ENCODE peak calls at places on chromosomes 5 and 9, in six cellular contexts. X is fibroblast of lung; Z is stomach; N is esophagus squamous epithelium; M is CD4-positive, alpha-beta T cell; D is CD8-positive, alpha-beta T cell. I is an unnamed sample. For H3K27me3, the result is how much of the 10 kb centered on the place peaks cover.

GRCh38 chr9:80285325-80285724 is 713.6 kb downstream of the TLE4 start:
- DNase-seq in X (peak), Z (no peak), N (no peak), M (no peak), D (no peak), I (no peak)

GRCh38 chr5:158155811-158156495 is 297.0 kb upstream of the CLINT1 start:
- DNase-seq in X (no peak), Z (no peak), N (no peak), M (no peak), D (no peak), I (no peak)

GRCh38 chr5:139634541-139634940 is 13.6 kb upstream of the CXXC5 start:
- DNase-seq in X (no peak), Z (no peak), N (no peak), M (no peak), D (no peak), I (no peak)

GRCh38 chr5:158922816-158923215 is 176.9 kb downstream of the EBF1 start:
- DNase-seq in X (no peak), Z (no peak), N (no peak), M (no peak), D (no peak), I (no peak)

GRCh38 chr9:137077758-137078693 is 709 bp downstream of the UAP1L1 start:
- DNase-seq in X (no peak), Z (no peak), N (no peak), M (no peak), D (peak), I (no peak)

GRCh38 chr9:136661641-136662325 is 933 bp upstream of the EGFL7 start:
- DNase-seq in X (no peak), Z (no peak), N (no peak), M (no peak), D (no peak), I (no peak)

GRCh38 chr9:33161011-33161588 is 6.0 kb downstream of the B4GALT1 start:
- DNase-seq in X (peak), Z (peak), N (no peak), M (no peak), D (peak), I (no peak)

GRCh38 chr5:151912360-151912759 is 12.3 kb downstream of the GLRA1 start:
- DNase-seq in X (no peak), Z (no peak), N (no peak), M (no peak), D (no peak), I (no peak)

GRCh38 chr5:149887622-149888183 is 56.9 kb downstream of the PDE6A start:
- DNase-seq in X (peak), Z (no peak), N (no peak), M (no peak), D (no peak), I (no peak)

GRCh38 chr5:101045689-101046088 is 142.6 kb upstream of the ST8SIA4 start:
- DNase-seq in X (peak), Z (no peak), N (no peak), M (no peak), D (no peak), I (no peak)

GRCh38 chr5:147451125-147451524 is 58.7 kb downstream of the DPYSL3 start:
- DNase-seq in X (no peak), Z (no peak), N (no peak), M (no peak), D (no peak), I (no peak)

GRCh38 chr5:177523711-177524538 is 7.2 kb upstream of the DDX41 start:
- DNase-seq in X (no peak), Z (no peak), N (no peak), M (no peak), D (no peak), I (no peak)

GRCh38 chr9:127035423-127035822 is 87.0 kb downstream of the ANGPTL2 start:
- DNase-seq in X (peak), Z (no peak), N (no peak), M (no peak), D (no peak), I (peak)

GRCh38 chr5:158155087-158155486 is 296.1 kb upstream of the CLINT1 start:
- DNase-seq in X (no peak), Z (no peak), N (no peak), M (no peak), D (no peak), I (no peak)

GRCh38 chr9:101443358-101443757 is 7.8 kb upstream of the ALDOB start:
- DNase-seq in X (no peak), Z (peak), N (no peak), M (no peak), D (no peak), I (no peak)

GRCh38 chr9:121445986-121446385 is 53.7 kb downstream of the GGTA1 start:
- DNase-seq in X (no peak), Z (no peak), N (no peak), M (no peak), D (no peak), I (no peak)
- H3K27me3 ChIP-seq in X (under half), Z (under half), N (under half), M (under half), D (under half), I (under half)

GRCh38 chr9:97930972-97931371 is 7.0 kb downstream of the HEMGN start:
- DNase-seq in X (no peak), Z (no peak), N (no peak), M (no peak), D (no peak), I (no peak)
- H3K27me3 ChIP-seq in X (under half), Z (half or more), N (under half), M (under half), D (under half), I (under half)

DNA sequence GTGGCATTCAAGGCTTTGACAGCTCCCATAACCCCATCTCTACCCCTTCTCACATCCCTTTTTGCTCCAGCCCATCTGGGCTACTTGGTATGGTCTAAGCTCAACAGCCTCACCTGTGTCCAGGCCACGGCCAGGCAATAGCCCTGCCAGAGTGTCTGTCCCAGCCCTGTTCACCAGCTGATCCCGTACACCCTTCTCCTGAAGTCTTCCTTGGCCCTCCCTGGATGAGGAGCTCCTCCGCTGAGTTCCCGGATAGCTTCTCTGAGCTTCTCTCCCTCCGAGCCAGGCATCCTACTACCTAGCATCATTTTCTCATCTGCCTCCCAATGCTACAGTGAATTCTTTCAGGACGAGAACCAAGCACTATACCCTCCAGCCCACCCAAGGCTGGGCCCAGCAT is 208.2 kb downstream of the DAB2IP start:
- DNase-seq in X (no peak), Z (no peak), N (no peak), M (no peak), D (no peak), I (no peak)
- H3K27me3 ChIP-seq in X (under half), Z (under half), N (under half), M (under half), D (under half), I (under half)

GRCh38 chr5:483011-483410 is 40.0 kb downstream of the EXOC3 start:
- DNase-seq in X (no peak), Z (no peak), N (no peak), M (no peak), D (no peak), I (no peak)

GRCh38 chr5:482506-482905 is 39.5 kb downstream of the EXOC3 start:
- DNase-seq in X (no peak), Z (no peak), N (no peak), M (no peak), D (no peak), I (no peak)

GRCh38 chr5:483434-484184 is 40.6 kb downstream of the EXOC3 start:
- DNase-seq in X (no peak), Z (no peak), N (no peak), M (no peak), D (no peak), I (no peak)

GRCh38 chr5:481347-481746 is 38.4 kb downstream of the EXOC3 start:
- DNase-seq in X (no peak), Z (no peak), N (no peak), M (no peak), D (no peak), I (no peak)

GRCh38 chr5:482021-482420 is 39.0 kb downstream of the EXOC3 start:
- DNase-seq in X (no peak), Z (no peak), N (no peak), M (no peak), D (no peak), I (no peak)
- H3K27me3 ChIP-seq in X (under half), Z (half or more), N (under half), M (under half), D (under half), I (half or more)

DNA sequence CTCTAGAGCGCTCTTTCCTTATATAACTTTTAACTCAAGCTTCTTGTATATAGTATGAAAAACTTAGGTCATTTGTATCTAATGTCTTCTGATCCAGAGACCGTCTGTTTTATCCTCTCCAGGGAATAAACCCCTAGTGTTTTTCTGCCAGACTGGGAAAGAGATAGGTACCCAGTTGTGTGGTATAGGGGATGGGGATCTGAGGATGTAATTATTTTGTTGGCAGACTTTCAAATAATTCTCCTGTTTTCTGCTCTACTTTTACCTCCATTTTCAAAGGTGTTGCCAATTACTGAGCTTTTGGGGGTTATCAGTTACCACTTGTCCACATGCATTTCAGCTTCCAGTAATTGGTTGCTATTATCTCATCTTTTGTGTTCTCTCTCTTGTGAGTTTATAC is 17.9 kb downstream of the CCDC171 start:
- DNase-seq in X (no peak), Z (no peak), N (no peak), M (no peak), D (no peak), I (no peak)
- H3K27me3 ChIP-seq in X (under half), Z (under half), N (under half), M (under half), D (under half), I (under half)

DNA sequence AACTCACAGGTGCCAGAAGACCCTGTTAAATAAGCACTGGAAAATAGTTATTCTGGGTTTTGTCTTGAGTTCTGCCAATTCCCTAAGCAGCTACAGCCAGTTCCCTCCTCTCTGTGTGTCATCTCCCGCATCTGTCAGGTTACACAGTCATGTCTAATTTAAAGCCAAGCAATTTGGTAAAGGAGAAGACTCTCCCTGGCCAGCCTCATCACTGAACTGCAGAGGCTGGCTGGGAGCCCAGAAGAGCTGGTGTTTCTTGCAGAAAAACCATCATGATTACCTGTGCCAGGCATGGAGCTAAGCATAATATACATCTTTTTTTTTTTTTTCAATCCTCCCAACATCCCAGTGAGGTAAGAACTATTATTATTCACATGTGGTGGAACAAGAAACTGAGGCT is 141.3 kb upstream of the ZNF366 start:
- DNase-seq in X (no peak), Z (no peak), N (no peak), M (no peak), D (no peak), I (no peak)
- H3K27me3 ChIP-seq in X (under half), Z (under half), N (under half), M (under half), D (under half), I (under half)

GRCh38 chr5:36438765-36439501 is 137.2 kb upstream of the RANBP3L start:
- DNase-seq in X (peak), Z (no peak), N (no peak), M (no peak), D (no peak), I (no peak)

GRCh38 chr5:36441215-36441614 is 139.5 kb upstream of the RANBP3L start:
- DNase-seq in X (no peak), Z (no peak), N (no peak), M (no peak), D (no peak), I (no peak)

GRCh38 chr5:36436306-36436705 is 134.6 kb upstream of the RANBP3L start:
- DNase-seq in X (no peak), Z (no peak), N (no peak), M (no peak), D (no peak), I (no peak)

GRCh38 chr5:36440300-36440699 is 138.6 kb upstream of the RANBP3L start:
- DNase-seq in X (no peak), Z (no peak), N (no peak), M (no peak), D (no peak), I (no peak)

DNA sequence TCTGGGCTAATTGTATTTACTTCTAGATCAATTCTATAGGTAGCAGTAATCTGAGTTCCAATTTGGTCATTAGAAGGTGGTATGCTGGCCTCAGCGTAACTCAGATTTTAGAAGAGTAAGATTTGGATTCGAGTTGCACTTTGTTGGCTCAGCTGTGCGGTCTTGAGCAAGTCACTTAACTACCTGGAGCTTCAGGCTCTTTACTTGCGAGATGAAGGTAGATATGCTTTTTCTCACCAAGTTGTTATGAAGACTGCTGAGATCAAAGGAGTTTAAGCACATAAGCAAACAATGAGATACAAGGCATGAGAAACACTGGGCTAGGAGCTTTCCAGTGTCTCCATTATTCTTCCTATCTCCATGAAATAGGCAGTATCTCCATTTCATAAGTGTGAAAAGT is 133.8 kb upstream of the RANBP3L start:
- DNase-seq in X (no peak), Z (no peak), N (no peak), M (no peak), D (no peak), I (no peak)
- H3K27me3 ChIP-seq in X (under half), Z (under half), N (under half), M (under half), D (under half), I (under half)

DNA sequence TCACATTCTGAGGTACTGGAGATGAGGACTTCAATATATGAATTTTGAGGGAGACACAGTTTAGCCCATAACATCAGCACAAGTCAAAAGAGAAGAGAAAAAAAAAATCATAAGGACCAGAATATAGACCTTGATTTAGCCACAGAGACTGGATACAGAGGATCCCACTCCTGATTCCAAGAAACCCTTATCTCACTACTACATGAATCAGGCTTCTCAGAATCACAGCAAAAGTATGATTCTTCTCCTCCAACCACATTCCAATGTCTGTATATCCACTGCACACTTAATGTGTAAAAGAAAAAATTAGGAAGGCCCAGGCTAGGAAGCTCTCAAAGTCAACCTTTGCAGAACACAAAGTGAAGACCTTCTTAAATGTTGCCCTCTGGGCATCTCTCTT is 610.9 kb downstream of the DTWD2 start:
- DNase-seq in X (no peak), Z (no peak), N (no peak), M (no peak), D (no peak), I (no peak)
- H3K27me3 ChIP-seq in X (under half), Z (under half), N (under half), M (under half), D (under half), I (under half)

I was measured in tibial nerve.